ENCODE peak calls at places on chromosomes 6 and 20, in nine cellular contexts. C is NCI-H446; T is activated CD8-positive, alpha-beta memory T cell treated with anti-CD3 and anti-CD28 coated beads for 4 hours; Q is HEK293T; X is left kidney; I is brain microvascular endothelial cell; U is GM04503; D is amygdala; N is GM03348. Y is an unnamed sample.

GRCh38 chr20:5886788-5887187 is 63.5 kb downstream of the TRMT6 start:
- DNase-seq in C (no peak), T (no peak), Q (no peak), X (peak), I (no peak), U (no peak), D (no peak), N (no peak), Y (no peak)

GRCh38 chr6:105372862-105373182 is 30.1 kb downstream of the PREP start:
- DNase-seq in C (no peak), T (no peak), Q (no peak), X (no peak), I (no peak), U (no peak), D (no peak), N (no peak), Y (no peak)

GRCh38 chr20:371755-372542 is 8.6 kb upstream of the TRIB3 start:
- DNase-seq in C (no peak), T (no peak), Q (no peak), X (peak), I (peak), U (peak), D (no peak), N (peak), Y (peak)

GRCh38 chr20:62702886-62703852 is 5.5 kb upstream of the NTSR1 start:
- DNase-seq in C (no peak), T (no peak), Q (no peak), X (no peak), I (peak), U (peak), D (no peak), N (peak), Y (peak)

GRCh38 chr20:10603378-10603777 is 70.4 kb downstream of the JAG1 start:
- DNase-seq in C (no peak), T (no peak), Q (no peak), X (no peak), I (peak), U (no peak), D (no peak), N (no peak), Y (no peak)

GRCh38 chr6:154399097-154399496 is 42.5 kb upstream of the IPCEF1 start:
- DNase-seq in C (no peak), T (no peak), Q (no peak), X (no peak), I (peak), U (no peak), D (no peak), N (peak), Y (no peak)

GRCh38 chr6:129890701-129891100 is 29.6 kb upstream of the TMEM244 start:
- DNase-seq in C (no peak), T (no peak), Q (no peak), X (no peak), I (peak), U (no peak), D (no peak), N (no peak), Y (no peak)

GRCh38 chr6:44649365-44650025 is 262.0 kb downstream of the CDC5L start:
- DNase-seq in C (no peak), T (no peak), Q (no peak), X (no peak), I (no peak), U (no peak), D (no peak), N (peak), Y (no peak)

GRCh38 chr20:48455606-48456360 is 372.0 kb downstream of the PREX1 start:
- DNase-seq in C (peak), T (no peak), Q (no peak), X (peak), I (no peak), U (no peak), D (no peak), N (no peak), Y (no peak)

GRCh38 chr6:16398587-16398986 is 160.2 kb downstream of the GMPR start:
- DNase-seq in C (no peak), T (no peak), Q (no peak), X (no peak), I (peak), U (peak), D (no peak), N (peak), Y (peak)

GRCh38 chr6:117404548-117404947 is 21.2 kb downstream of the ROS1 start:
- DNase-seq in C (no peak), T (no peak), Q (no peak), X (no peak), I (peak), U (no peak), D (no peak), N (peak), Y (no peak)

GRCh38 chr6:617485-618100 is 39.3 kb downstream of the HUS1B start:
- DNase-seq in C (no peak), T (no peak), Q (no peak), X (peak), I (no peak), U (no peak), D (no peak), N (no peak), Y (no peak)

GRCh38 chr6:168097221-168097620 is 18.2 kb upstream of the FRMD1 start:
- DNase-seq in C (no peak), T (no peak), Q (no peak), X (no peak), I (no peak), U (no peak), D (no peak), N (no peak), Y (no peak)

GRCh38 chr6:87200469-87201174 is 45.3 kb downstream of the ZNF292 start:
- DNase-seq in C (no peak), T (no peak), Q (no peak), X (no peak), I (peak), U (peak), D (no peak), N (peak), Y (peak)

GRCh38 chr20:17576215-17576614 is 6.3 kb downstream of the DSTN start:
- DNase-seq in C (no peak), T (no peak), Q (no peak), X (no peak), I (no peak), U (no peak), D (no peak), N (no peak), Y (no peak)

GRCh38 chr6:150251566-150252186 is 108.8 kb downstream of the PPP1R14C start:
- DNase-seq in C (no peak), T (no peak), Q (no peak), X (no peak), I (no peak), U (no peak), D (no peak), N (no peak), Y (no peak)

GRCh38 chr6:16503241-16503775 is 258.0 kb downstream of the ATXN1 start:
- DNase-seq in C (no peak), T (no peak), Q (no peak), X (no peak), I (no peak), U (no peak), D (no peak), N (no peak), Y (no peak)

GRCh38 chr6:73854998-73855718 is 159.2 kb downstream of the CD109 start:
- DNase-seq in C (no peak), T (no peak), Q (peak), X (peak), I (peak), U (no peak), D (no peak), N (peak), Y (peak)

GRCh38 chr6:128463942-128464341 is 56.5 kb downstream of the PTPRK start:
- DNase-seq in C (no peak), T (no peak), Q (no peak), X (no peak), I (peak), U (no peak), D (no peak), N (peak), Y (no peak)

GRCh38 chr20:19774086-19774933 is 16.3 kb downstream of the RIN2 start:
- DNase-seq in C (no peak), T (no peak), Q (no peak), X (no peak), I (no peak), U (no peak), D (peak), N (peak), Y (no peak)

GRCh38 chr6:125258651-125259353 is 43.0 kb downstream of the HDDC2 start:
- DNase-seq in C (no peak), T (no peak), Q (no peak), X (no peak), I (no peak), U (no peak), D (no peak), N (no peak), Y (no peak)

GRCh38 chr6:89999154-89999553 is 104.9 kb downstream of the GJA10 start:
- DNase-seq in C (peak), T (no peak), Q (peak), X (no peak), I (no peak), U (no peak), D (no peak), N (no peak), Y (no peak)

GRCh38 chr20:3224681-3225421 is 14.1 kb downstream of the SLC4A11 start:
- DNase-seq in C (no peak), T (no peak), Q (no peak), X (no peak), I (no peak), U (no peak), D (no peak), N (no peak), Y (no peak)

GRCh38 chr6:73234732-73235131 is 9.4 kb upstream of the KHDC1L start:
- DNase-seq in C (no peak), T (no peak), Q (no peak), X (no peak), I (peak), U (peak), D (no peak), N (peak), Y (peak)

GRCh38 chr6:143613749-143614148 is 64.0 kb upstream of the PHACTR2 start:
- DNase-seq in C (no peak), T (no peak), Q (no peak), X (no peak), I (no peak), U (no peak), D (no peak), N (no peak), Y (no peak)